ENCODE peak calls at places on chromosome 22, in eight cellular contexts. D is thyroid gland, J is uterus, O is IMR-90, K is A549, I is ovary, N is lower leg skin, F is tibial nerve. B is an unnamed sample.

GRCh38 chr22:45602824-45603301 is 68.8 kb upstream of the ATXN10 start:
- DNase-seq in D (no peak), J (no peak), O (no peak), K (peak), I (no peak), N (no peak), F (no peak), B (peak)

GRCh38 chr22:20113551-20114310 is 2.2 kb upstream of the RANBP1 start:
- DNase-seq in D (no peak), J (no peak), O (no peak), K (no peak), I (peak), N (no peak), F (no peak), B (no peak)

GRCh38 chr22:23128269-23129108 is 13.3 kb downstream of the RSPH14 start:
- DNase-seq in D (peak), J (peak), O (peak), K (peak), I (peak), N (peak), F (peak), B (peak)

GRCh38 chr22:46534901-46535630 is 2.4 kb downstream of the CELSR1 start:
- DNase-seq in D (no peak), J (no peak), O (no peak), K (no peak), I (no peak), N (no peak), F (no peak), B (no peak)

GRCh38 chr22:48751539-48752437 is 1075.9 kb downstream of the BRD1 start:
- DNase-seq in D (no peak), J (no peak), O (no peak), K (no peak), I (no peak), N (peak), F (no peak), B (no peak)

GRCh38 chr22:28030442-28030841 is 111.4 kb upstream of the PITPNB start:
- DNase-seq in D (no peak), J (no peak), O (peak), K (no peak), I (no peak), N (no peak), F (no peak), B (no peak)

GRCh38 chr22:31926969-31927368 is 17.4 kb upstream of the YWHAH start:
- DNase-seq in D (no peak), J (no peak), O (no peak), K (no peak), I (no peak), N (no peak), F (no peak), B (peak)

GRCh38 chr22:39207141-39208012 is 37.4 kb downstream of the PDGFB start:
- DNase-seq in D (no peak), J (no peak), O (peak), K (no peak), I (no peak), N (peak), F (no peak), B (no peak)

GRCh38 chr22:25112538-25113253 is 87.0 kb upstream of the CRYBB3 start:
- DNase-seq in D (peak), J (no peak), O (no peak), K (no peak), I (no peak), N (no peak), F (no peak), B (no peak)

GRCh38 chr22:50184541-50185383 is 951 bp upstream of the TRABD start:
- DNase-seq in D (no peak), J (peak), O (no peak), K (no peak), I (peak), N (no peak), F (no peak), B (no peak)

GRCh38 chr22:36106910-36107309 is 53.6 kb downstream of the APOL3 start:
- DNase-seq in D (no peak), J (no peak), O (no peak), K (no peak), I (no peak), N (no peak), F (no peak), B (no peak)
- TF ChIP-seq POLR2A in D (no peak), J (no peak), O (no peak), K (no peak), I (no peak), N (no peak), F (no peak), B (no peak)

DNA sequence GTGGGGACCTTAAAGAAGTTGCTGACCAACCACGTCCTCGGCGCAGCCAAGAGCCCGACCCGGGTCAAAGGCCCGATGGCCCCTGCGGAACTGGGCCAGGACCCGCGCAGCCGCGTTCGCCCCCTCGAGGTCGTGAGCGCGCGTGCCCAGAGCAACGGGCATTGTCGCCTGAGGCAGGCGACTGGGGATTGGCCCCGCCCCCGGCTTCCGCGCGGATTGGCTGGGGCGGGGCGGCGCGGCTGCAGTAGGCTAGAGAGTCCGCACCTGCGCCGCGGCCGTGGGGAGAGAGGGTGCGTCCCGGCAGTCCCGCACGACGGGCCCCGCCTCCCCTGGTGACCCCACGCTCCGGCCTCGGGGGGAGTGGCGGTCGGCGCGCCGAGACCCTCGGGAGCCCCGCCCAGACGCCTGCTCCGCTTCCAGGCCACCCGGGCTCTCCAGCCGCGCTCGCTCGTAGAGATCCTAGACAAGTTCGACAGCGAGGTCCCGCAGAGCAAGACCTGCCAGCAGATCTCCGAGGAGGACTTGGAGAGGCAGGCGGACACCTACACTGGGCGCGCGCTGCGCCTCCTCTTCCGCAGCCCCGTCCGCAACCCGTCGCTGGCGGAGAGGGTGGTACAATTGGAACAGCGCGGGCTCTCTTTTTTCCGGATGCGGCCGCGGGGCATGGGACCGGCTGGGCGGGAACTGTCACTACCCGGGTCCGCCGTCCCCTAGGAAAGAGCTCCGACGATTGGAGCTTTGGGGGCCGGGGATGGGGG is 8.3 kb upstream of the PPIL2 start:
- DNase-seq in D (peak), J (no peak), O (peak), K (peak), I (peak), N (peak), F (no peak), B (peak)
- TF ChIP-seq POLR2A in D (peak), J (no peak), O (no peak), K (peak), I (no peak), N (no peak), F (no peak), B (peak)

GRCh38 chr22:26553056-26553752 is 36.7 kb downstream of the TPST2 start:
- DNase-seq in D (no peak), J (no peak), O (peak), K (peak), I (no peak), N (no peak), F (no peak), B (no peak)
- TF ChIP-seq POLR2A in D (no peak), J (no peak), O (no peak), K (no peak), I (no peak), N (no peak), F (no peak), B (no peak)

DNA sequence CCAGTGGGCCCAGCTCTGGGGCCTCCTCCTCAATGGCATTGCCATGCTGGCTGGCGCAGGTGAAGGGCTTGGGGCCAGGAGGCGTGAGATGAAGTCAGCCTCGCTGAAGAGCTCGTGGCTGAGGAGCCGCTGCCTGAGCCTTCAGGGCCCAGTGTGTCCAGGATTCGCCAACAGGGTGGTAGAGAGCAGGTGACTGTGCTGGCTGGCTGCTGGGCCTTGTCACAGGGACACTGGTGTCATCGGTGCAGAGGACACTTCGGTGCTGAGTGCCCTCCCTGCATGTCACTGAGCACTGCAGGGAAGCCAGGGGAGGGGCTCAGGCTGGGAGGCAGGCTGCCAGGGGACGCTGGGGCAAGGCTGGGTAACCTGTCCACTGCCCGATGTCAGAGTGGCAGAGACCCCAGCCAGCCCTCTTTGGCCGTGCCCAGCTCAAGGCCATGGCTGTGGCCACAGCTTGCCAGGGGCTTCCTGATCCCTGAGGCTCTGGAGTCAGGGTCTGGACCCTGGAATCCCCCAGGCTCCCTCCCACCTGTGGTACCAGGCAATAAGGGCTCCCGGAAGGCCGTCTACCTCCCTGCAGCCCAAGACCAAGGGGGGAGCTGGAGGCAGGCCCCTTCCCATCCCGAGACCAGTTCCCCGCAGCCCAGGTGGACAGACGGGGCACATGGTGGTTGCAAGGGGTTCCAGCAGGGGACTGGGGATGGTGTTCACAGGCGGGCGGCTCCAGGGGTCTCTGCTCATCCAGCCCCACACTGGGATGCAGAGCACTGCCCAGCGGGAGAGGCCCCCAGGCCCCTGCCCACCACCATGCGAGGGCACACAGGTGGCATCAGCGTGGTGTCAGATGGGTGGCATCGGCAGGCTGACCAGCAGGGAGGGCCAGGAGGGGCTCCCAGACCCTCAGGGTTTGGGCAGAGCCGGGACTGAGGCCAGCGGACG is 63.9 kb downstream of the ARFGAP3 start:
- DNase-seq in D (peak), J (no peak), O (no peak), K (no peak), I (peak), N (peak), F (no peak), B (no peak)
- TF ChIP-seq POLR2A in D (no peak), J (no peak), O (no peak), K (no peak), I (no peak), N (no peak), F (no peak), B (no peak)

B was measured in erythroblast.